ENCODE peak calls at places on chromosomes 13 and 19, in six cellular contexts. One of them, this sample, is unnamed.

GRCh38 chr13:90968510-90968909 is 379.0 kb upstream of the MIR17HG start:
- DNase-seq in SK-N-SH: peak
- DNase-seq in mesendoderm: peak
- DNase-seq in mesenchymal stem cell: peak
- DNase-seq in IMR-90: no peak
- DNase-seq in PC-9: peak
- DNase-seq in this sample: peak

GRCh38 chr13:50838701-50839100 is 4.8 kb downstream of the DLEU7 start:
- DNase-seq in mesenchymal stem cell: no peak
- DNase-seq in IMR-90: no peak
- DNase-seq in SK-N-SH: no peak
- DNase-seq in PC-9: no peak
- DNase-seq in mesendoderm: no peak
- DNase-seq in this sample: no peak

GRCh38 chr19:42199440-42200115 is 17.9 kb downstream of the DEDD2 start:
- DNase-seq in SK-N-SH: no peak
- DNase-seq in mesenchymal stem cell: no peak
- DNase-seq in IMR-90: no peak
- DNase-seq in mesendoderm: peak
- DNase-seq in PC-9: no peak
- DNase-seq in this sample: peak

GRCh38 chr19:49188626-49189200 is 31.1 kb downstream of the TRPM4 start:
- DNase-seq in mesendoderm: no peak
- DNase-seq in IMR-90: no peak
- DNase-seq in mesenchymal stem cell: no peak
- DNase-seq in SK-N-SH: no peak
- DNase-seq in PC-9: no peak
- DNase-seq in this sample: no peak

GRCh38 chr13:52599037-52599852 is 43.0 kb upstream of the HNRNPA1L2 start:
- DNase-seq in PC-9: no peak
- DNase-seq in SK-N-SH: no peak
- DNase-seq in mesenchymal stem cell: no peak
- DNase-seq in IMR-90: peak
- DNase-seq in mesendoderm: no peak
- DNase-seq in this sample: no peak

GRCh38 chr13:46207828-46208227 is 3.9 kb upstream of the LRRC63 start:
- DNase-seq in SK-N-SH: no peak
- DNase-seq in mesenchymal stem cell: no peak
- DNase-seq in IMR-90: no peak
- DNase-seq in PC-9: no peak
- DNase-seq in mesendoderm: no peak
- DNase-seq in this sample: peak

GRCh38 chr13:110444226-110444653 is 117.3 kb downstream of the RAB20 start:
- DNase-seq in mesendoderm: no peak
- DNase-seq in PC-9: peak
- DNase-seq in SK-N-SH: no peak
- DNase-seq in IMR-90: peak
- DNase-seq in mesenchymal stem cell: peak
- DNase-seq in this sample: peak

GRCh38 chr19:50320051-50320450 is 9.1 kb downstream of the KCNC3 start:
- DNase-seq in mesenchymal stem cell: no peak
- DNase-seq in SK-N-SH: no peak
- DNase-seq in IMR-90: no peak
- DNase-seq in PC-9: no peak
- DNase-seq in mesendoderm: no peak
- DNase-seq in this sample: no peak

GRCh38 chr19:5933391-5933998 is 19.4 kb downstream of the CAPS start:
- DNase-seq in mesenchymal stem cell: no peak
- DNase-seq in mesendoderm: no peak
- DNase-seq in SK-N-SH: no peak
- DNase-seq in IMR-90: no peak
- DNase-seq in PC-9: no peak
- DNase-seq in this sample: no peak

GRCh38 chr13:57640582-57640981 is 9.0 kb downstream of the PCDH17 start:
- DNase-seq in mesenchymal stem cell: peak
- DNase-seq in mesendoderm: no peak
- DNase-seq in PC-9: no peak
- DNase-seq in SK-N-SH: no peak
- DNase-seq in IMR-90: no peak
- DNase-seq in this sample: no peak

GRCh38 chr19:41697198-41697855 is 9.3 kb upstream of the CEACAM7 start:
- DNase-seq in PC-9: no peak
- DNase-seq in IMR-90: no peak
- DNase-seq in mesendoderm: no peak
- DNase-seq in mesenchymal stem cell: no peak
- DNase-seq in SK-N-SH: no peak
- DNase-seq in this sample: no peak

GRCh38 chr13:25752957-25753540 is 298.8 kb downstream of the SHISA2 start:
- DNase-seq in mesenchymal stem cell: peak
- DNase-seq in mesendoderm: no peak
- DNase-seq in SK-N-SH: no peak
- DNase-seq in IMR-90: peak
- DNase-seq in PC-9: no peak
- DNase-seq in this sample: no peak

GRCh38 chr19:46133101-46133627 is 8.7 kb upstream of the IGFL3 start:
- DNase-seq in SK-N-SH: no peak
- DNase-seq in IMR-90: peak
- DNase-seq in PC-9: peak
- DNase-seq in mesenchymal stem cell: peak
- DNase-seq in mesendoderm: peak
- DNase-seq in this sample: no peak

GRCh38 chr19:41323430-41324125 is 13.6 kb downstream of the CCDC97 start:
- DNase-seq in mesendoderm: peak
- DNase-seq in SK-N-SH: peak
- DNase-seq in mesenchymal stem cell: peak
- DNase-seq in IMR-90: peak
- DNase-seq in PC-9: peak
- DNase-seq in this sample: no peak

GRCh38 chr19:6556480-6556879 is 25.7 kb downstream of the TNFSF9 start:
- DNase-seq in PC-9: no peak
- DNase-seq in SK-N-SH: no peak
- DNase-seq in IMR-90: no peak
- DNase-seq in mesenchymal stem cell: no peak
- DNase-seq in mesendoderm: no peak
- DNase-seq in this sample: no peak

GRCh38 chr19:58038688-58039204 is 4.9 kb downstream of the ZSCAN1 start:
- DNase-seq in PC-9: no peak
- DNase-seq in mesendoderm: peak
- DNase-seq in IMR-90: no peak
- DNase-seq in mesenchymal stem cell: no peak
- DNase-seq in SK-N-SH: no peak
- DNase-seq in this sample: no peak

GRCh38 chr13:53743906-53744305 is 715.3 kb downstream of the OLFM4 start:
- DNase-seq in SK-N-SH: no peak
- DNase-seq in mesenchymal stem cell: no peak
- DNase-seq in mesendoderm: peak
- DNase-seq in IMR-90: no peak
- DNase-seq in PC-9: no peak
- DNase-seq in this sample: no peak

GRCh38 chr19:6424190-6424938 is at the start of gene KHSRP:
- DNase-seq in mesenchymal stem cell: peak
- DNase-seq in PC-9: no peak
- DNase-seq in IMR-90: no peak
- DNase-seq in SK-N-SH: peak
- DNase-seq in mesendoderm: peak
- DNase-seq in this sample: peak

GRCh38 chr19:35592226-35592625 is 6.3 kb downstream of the PMIS2 start:
- DNase-seq in PC-9: no peak
- DNase-seq in SK-N-SH: peak
- DNase-seq in mesenchymal stem cell: peak
- DNase-seq in mesendoderm: peak
- DNase-seq in IMR-90: peak
- DNase-seq in this sample: peak

GRCh38 chr13:85828094-85828684 is 29.0 kb upstream of the SLITRK6 start:
- DNase-seq in IMR-90: peak
- DNase-seq in mesenchymal stem cell: peak
- DNase-seq in mesendoderm: peak
- DNase-seq in SK-N-SH: peak
- DNase-seq in PC-9: no peak
- DNase-seq in this sample: peak

GRCh38 chr19:34577056-34577455 is 95.5 kb downstream of the WTIP start:
- DNase-seq in mesenchymal stem cell: no peak
- DNase-seq in SK-N-SH: no peak
- DNase-seq in IMR-90: no peak
- DNase-seq in PC-9: no peak
- DNase-seq in mesendoderm: no peak
- DNase-seq in this sample: no peak

GRCh38 chr19:34578751-34579150 is 97.2 kb downstream of the WTIP start:
- DNase-seq in PC-9: no peak
- DNase-seq in mesenchymal stem cell: no peak
- DNase-seq in IMR-90: no peak
- DNase-seq in SK-N-SH: no peak
- DNase-seq in mesendoderm: no peak
- DNase-seq in this sample: no peak

GRCh38 chr19:34577531-34578101 is 96.1 kb downstream of the WTIP start:
- DNase-seq in mesendoderm: peak
- DNase-seq in SK-N-SH: peak
- DNase-seq in PC-9: no peak
- DNase-seq in IMR-90: no peak
- DNase-seq in mesenchymal stem cell: no peak
- DNase-seq in this sample: no peak

GRCh38 chr19:34579281-34580054 is 97.5 kb downstream of the SCGB2B2 start:
- DNase-seq in mesendoderm: no peak
- DNase-seq in IMR-90: no peak
- DNase-seq in PC-9: no peak
- DNase-seq in SK-N-SH: no peak
- DNase-seq in mesenchymal stem cell: no peak
- DNase-seq in this sample: no peak

GRCh38 chr19:34578173-34578572 is 96.6 kb downstream of the WTIP start:
- DNase-seq in mesendoderm: no peak
- DNase-seq in PC-9: no peak
- DNase-seq in SK-N-SH: no peak
- DNase-seq in mesenchymal stem cell: no peak
- DNase-seq in IMR-90: no peak
- DNase-seq in this sample: no peak
- H3K4me2 ChIP-seq in mesendoderm: no peak
- H3K4me2 ChIP-seq in PC-9: no peak
- H3K4me2 ChIP-seq in SK-N-SH: no peak
- H3K4me2 ChIP-seq in mesenchymal stem cell: no peak
- H3K4me2 ChIP-seq in IMR-90: no peak
- H3K4me2 ChIP-seq in this sample: no peak

DNA sequence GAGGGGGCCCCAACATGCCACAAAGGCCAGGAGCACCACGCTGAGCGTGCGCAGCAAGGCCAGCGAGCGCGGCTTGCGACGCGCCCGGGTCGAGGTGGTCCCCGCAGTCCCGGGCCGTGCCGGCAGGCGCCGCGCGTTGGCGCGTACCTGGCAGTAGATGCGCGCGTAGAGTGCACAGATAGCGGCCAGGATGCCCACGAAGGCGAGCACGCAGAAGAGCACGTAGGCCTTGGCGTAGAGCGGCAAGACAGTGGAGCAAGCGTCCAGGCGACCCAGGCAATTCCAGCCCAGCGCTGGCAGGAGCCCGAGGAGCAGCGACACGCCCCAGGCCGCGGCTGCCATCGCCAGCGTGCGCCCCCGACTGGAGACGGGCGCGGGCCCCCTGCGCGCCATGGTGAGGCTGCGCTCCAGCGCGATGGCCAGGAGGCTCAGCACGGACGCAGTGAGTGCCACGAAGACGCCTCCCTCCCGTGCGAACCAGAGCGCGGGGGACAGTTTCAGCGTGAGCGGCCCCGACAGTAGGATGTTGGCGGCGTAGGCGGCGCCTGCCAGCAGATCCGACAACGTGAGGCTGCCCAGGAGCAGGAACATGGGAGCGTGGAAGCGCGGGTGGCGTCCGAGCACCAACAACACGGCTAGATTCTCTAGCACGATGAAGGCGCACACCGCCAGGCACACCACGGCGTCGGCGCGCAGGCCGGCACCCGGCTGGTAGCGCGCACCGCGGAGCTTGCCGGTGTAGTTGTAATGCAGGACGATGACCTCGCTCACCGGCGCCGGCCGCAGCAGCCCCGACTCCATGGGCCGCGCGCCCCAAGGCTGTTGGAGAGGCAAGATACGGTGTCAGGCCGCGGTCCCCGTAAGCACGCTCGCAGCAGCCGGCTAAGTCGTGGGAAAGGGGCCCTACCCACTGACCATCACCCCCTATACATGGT is 2.8 kb downstream of the S1PR5 start:
- DNase-seq in SK-N-SH: peak
- DNase-seq in PC-9: no peak
- DNase-seq in IMR-90: no peak
- DNase-seq in mesenchymal stem cell: no peak
- DNase-seq in mesendoderm: no peak
- DNase-seq in this sample: peak
- H3K4me2 ChIP-seq in SK-N-SH: no peak
- H3K4me2 ChIP-seq in PC-9: no peak
- H3K4me2 ChIP-seq in IMR-90: no peak
- H3K4me2 ChIP-seq in mesenchymal stem cell: no peak
- H3K4me2 ChIP-seq in mesendoderm: no peak
- H3K4me2 ChIP-seq in this sample: no peak

GRCh38 chr19:32661318-32661717 is 13.7 kb downstream of the ANKRD27 start:
- DNase-seq in mesendoderm: no peak
- DNase-seq in SK-N-SH: no peak
- DNase-seq in IMR-90: no peak
- DNase-seq in mesenchymal stem cell: no peak
- DNase-seq in PC-9: no peak
- DNase-seq in this sample: no peak

GRCh38 chr19:32662186-32662585 is 12.8 kb downstream of the ANKRD27 start:
- DNase-seq in mesendoderm: no peak
- DNase-seq in SK-N-SH: no peak
- DNase-seq in mesenchymal stem cell: peak
- DNase-seq in IMR-90: peak
- DNase-seq in PC-9: no peak
- DNase-seq in this sample: no peak

GRCh38 chr19:32669205-32669785 is 5.7 kb downstream of the ANKRD27 start:
- DNase-seq in SK-N-SH: no peak
- DNase-seq in PC-9: no peak
- DNase-seq in mesendoderm: no peak
- DNase-seq in IMR-90: no peak
- DNase-seq in mesenchymal stem cell: no peak
- DNase-seq in this sample: no peak

GRCh38 chr19:32671883-32672282 is 3.1 kb downstream of the ANKRD27 start:
- DNase-seq in PC-9: no peak
- DNase-seq in IMR-90: no peak
- DNase-seq in SK-N-SH: no peak
- DNase-seq in mesendoderm: no peak
- DNase-seq in mesenchymal stem cell: no peak
- DNase-seq in this sample: no peak

GRCh38 chr19:32666084-32666483 is 8.9 kb downstream of the ANKRD27 start:
- DNase-seq in IMR-90: no peak
- DNase-seq in PC-9: no peak
- DNase-seq in mesendoderm: no peak
- DNase-seq in SK-N-SH: no peak
- DNase-seq in mesenchymal stem cell: no peak
- DNase-seq in this sample: no peak
- H3K4me2 ChIP-seq in IMR-90: no peak
- H3K4me2 ChIP-seq in PC-9: no peak
- H3K4me2 ChIP-seq in mesendoderm: no peak
- H3K4me2 ChIP-seq in SK-N-SH: no peak
- H3K4me2 ChIP-seq in mesenchymal stem cell: no peak
- H3K4me2 ChIP-seq in this sample: no peak

DNA sequence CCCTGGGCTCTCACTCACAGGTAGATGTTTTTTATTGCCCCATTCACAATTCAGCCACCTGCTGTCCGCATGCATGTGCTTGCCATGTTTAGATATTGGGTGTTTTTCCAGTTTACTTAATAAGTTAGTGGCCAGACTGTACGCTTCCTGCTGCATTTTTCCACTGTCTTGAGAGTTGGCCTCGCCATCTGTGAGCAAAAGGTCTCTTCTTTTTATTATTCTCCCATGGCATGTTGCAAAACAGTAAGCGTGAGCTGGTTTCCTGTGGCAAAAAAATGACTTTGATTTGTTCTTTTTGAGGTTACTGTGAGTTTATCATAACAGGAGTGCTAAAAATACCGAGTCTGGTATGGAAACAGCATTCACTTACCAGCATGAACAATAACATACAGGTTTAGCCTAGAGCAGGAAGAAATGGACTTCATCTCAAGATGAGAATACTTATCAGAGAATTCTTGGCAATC is 46.0 kb downstream of the SAE1 start:
- DNase-seq in PC-9: no peak
- DNase-seq in SK-N-SH: no peak
- DNase-seq in mesendoderm: no peak
- DNase-seq in mesenchymal stem cell: peak
- DNase-seq in IMR-90: peak
- DNase-seq in this sample: no peak
- H3K4me2 ChIP-seq in PC-9: no peak
- H3K4me2 ChIP-seq in SK-N-SH: peak
- H3K4me2 ChIP-seq in mesendoderm: no peak
- H3K4me2 ChIP-seq in mesenchymal stem cell: no peak
- H3K4me2 ChIP-seq in IMR-90: peak
- H3K4me2 ChIP-seq in this sample: no peak